ENCODE peak calls at places on chromosomes 7 and 10, in four cellular contexts. A is lung, E is epithelial cell of esophagus, K is astrocyte of the cerebellum. R is an unnamed sample.

GRCh38 chr10:69389827-69390490 is 26.8 kb downstream of the TACR2 start:
- DNase-seq in A (no peak), E (peak), K (no peak), R (no peak)

GRCh38 chr10:121324678-121325213 is 273.5 kb downstream of the FGFR2 start:
- DNase-seq in A (peak), E (peak), K (no peak), R (no peak)

GRCh38 chr10:102919992-102920736 is 2.1 kb downstream of the CNNM2 start:
- DNase-seq in A (no peak), E (no peak), K (no peak), R (no peak)

GRCh38 chr10:99661370-99661749 is 2.1 kb downstream of the ENTPD7 start:
- DNase-seq in A (no peak), E (peak), K (no peak), R (no peak)

GRCh38 chr7:36871863-36872262 is 147.6 kb upstream of the AOAH start:
- DNase-seq in A (no peak), E (peak), K (no peak), R (no peak)

GRCh38 chr10:132022241-132022640 is 40.5 kb upstream of the BNIP3 start:
- DNase-seq in A (no peak), E (no peak), K (no peak), R (no peak)

GRCh38 chr10:6097063-6097462 is 8.2 kb downstream of the RBM17 start:
- DNase-seq in A (no peak), E (no peak), K (no peak), R (no peak)

GRCh38 chr7:10076661-10077300 is 896.9 kb upstream of the PHF14 start:
- DNase-seq in A (no peak), E (no peak), K (no peak), R (no peak)

GRCh38 chr10:77190275-77190674 is 447.3 kb downstream of the KCNMA1 start:
- DNase-seq in A (no peak), E (no peak), K (no peak), R (no peak)

GRCh38 chr10:65470986-65471385 is 1454.8 kb upstream of the LRRTM3 start:
- DNase-seq in A (no peak), E (no peak), K (no peak), R (no peak)

GRCh38 chr10:124956764-124957163 is 14.8 kb downstream of the ZRANB1 start:
- DNase-seq in A (no peak), E (no peak), K (no peak), R (no peak)

GRCh38 chr7:12921751-12922345 is 234.4 kb downstream of the ARL4A start:
- DNase-seq in A (no peak), E (no peak), K (no peak), R (no peak)

GRCh38 chr10:57891201-57892006 is 376.3 kb downstream of the IPMK start:
- DNase-seq in A (no peak), E (no peak), K (no peak), R (no peak)

GRCh38 chr10:24722676-24723385 is 856 bp downstream of the ARHGAP21 start:
- DNase-seq in A (peak), E (peak), K (no peak), R (peak)

GRCh38 chr7:94395141-94396041 is 696 bp downstream of the COL1A2 start:
- DNase-seq in A (peak), E (peak), K (peak), R (peak)

GRCh38 chr7:34675749-34676374 is 17.8 kb downstream of the NPSR1 start:
- DNase-seq in A (no peak), E (peak), K (no peak), R (no peak)

GRCh38 chr7:99624487-99624886 is 7.7 kb downstream of the ZSCAN25 start:
- DNase-seq in A (no peak), E (no peak), K (no peak), R (no peak)

GRCh38 chr7:122544463-122544862 is 154.5 kb downstream of the RNF133 start:
- DNase-seq in A (no peak), E (no peak), K (no peak), R (peak)

GRCh38 chr10:84469470-84469869 is 141.1 kb downstream of the CCSER2 start:
- DNase-seq in A (no peak), E (no peak), K (no peak), R (no peak)

GRCh38 chr10:52424343-52424742 is 110.3 kb downstream of the DKK1 start:
- DNase-seq in A (no peak), E (no peak), K (no peak), R (no peak)

GRCh38 chr7:47739301-47739870 is 157.5 kb upstream of the TNS3 start:
- DNase-seq in A (no peak), E (no peak), K (no peak), R (no peak)

GRCh38 chr7:36430881-36431280 is 41.2 kb downstream of the ANLN start:
- DNase-seq in A (no peak), E (no peak), K (no peak), R (no peak)

GRCh38 chr7:100951172-100951571 is 1.8 kb downstream of the MUC3A start:
- DNase-seq in A (no peak), E (no peak), K (no peak), R (no peak)

GRCh38 chr10:83871486-83872081 is 267.7 kb upstream of the GHITM start:
- DNase-seq in A (peak), E (peak), K (peak), R (peak)

GRCh38 chr10:52357986-52358385 is 43.9 kb downstream of the DKK1 start:
- DNase-seq in A (no peak), E (no peak), K (no peak), R (no peak)

GRCh38 chr7:45180084-45180986 is 22.7 kb downstream of the RAMP3 start:
- DNase-seq in A (no peak), E (no peak), K (no peak), R (no peak)

GRCh38 chr10:52226448-52226847 is 87.6 kb upstream of the DKK1 start:
- DNase-seq in A (no peak), E (peak), K (peak), R (no peak)

GRCh38 chr7:43248961-43249807 is 136.7 kb downstream of the HECW1 start:
- DNase-seq in A (peak), E (peak), K (no peak), R (no peak)

GRCh38 chr10:15329437-15329836 is 41.7 kb downstream of the FAM171A1 start:
- DNase-seq in A (no peak), E (peak), K (no peak), R (no peak)

GRCh38 chr7:33336820-33337219 is 207.5 kb downstream of the BBS9 start:
- DNase-seq in A (no peak), E (no peak), K (no peak), R (no peak)

GRCh38 chr10:11687357-11687771 is 54.8 kb upstream of the ECHDC3 start:
- DNase-seq in A (no peak), E (peak), K (no peak), R (no peak)

GRCh38 chr10:82826132-82826531 is 951.1 kb downstream of the NRG3 start:
- DNase-seq in A (no peak), E (peak), K (peak), R (no peak)

GRCh38 chr7:114416089-114416990 is 1.7 kb downstream of the FOXP2 start:
- DNase-seq in A (no peak), E (peak), K (no peak), R (no peak)

GRCh38 chr7:114413741-114414140 is 874 bp upstream of the FOXP2 start:
- DNase-seq in A (no peak), E (peak), K (no peak), R (no peak)

GRCh38 chr7:114414151-114415053 is at the start of gene FOXP2:
- DNase-seq in A (no peak), E (peak), K (peak), R (peak)

GRCh38 chr7:114412548-114412947 is 2.1 kb upstream of the FOXP2 start:
- DNase-seq in A (no peak), E (no peak), K (no peak), R (no peak)

GRCh38 chr7:114415054-114415997 is 711 bp downstream of the FOXP2 start:
- DNase-seq in A (no peak), E (no peak), K (no peak), R (no peak)
- H3K4me3 ChIP-seq in A (no peak), E (peak), K (peak), R (peak)

GRCh38 chr7:137846588-137847417 is at the start of gene DGKI:
- DNase-seq in A (no peak), E (no peak), K (no peak), R (no peak)
- H3K4me3 ChIP-seq in A (peak), E (no peak), K (peak), R (peak)

GRCh38 chr7:25862993-25863726 is 288.8 kb upstream of the NFE2L3 start:
- DNase-seq in A (no peak), E (no peak), K (no peak), R (no peak)
- H3K4me3 ChIP-seq in A (no peak), E (no peak), K (no peak), R (no peak)

GRCh38 chr10:71658349-71658745 is 61.2 kb downstream of the C10orf105 start:
- DNase-seq in A (no peak), E (no peak), K (no peak), R (no peak)
- H3K4me3 ChIP-seq in A (no peak), E (no peak), K (no peak), R (no peak)

GRCh38 chr7:194257-194995 is 2.1 kb downstream of the FAM20C start:
- DNase-seq in A (no peak), E (peak), K (no peak), R (no peak)
- H3K4me3 ChIP-seq in A (peak), E (peak), K (peak), R (peak)

DNA sequence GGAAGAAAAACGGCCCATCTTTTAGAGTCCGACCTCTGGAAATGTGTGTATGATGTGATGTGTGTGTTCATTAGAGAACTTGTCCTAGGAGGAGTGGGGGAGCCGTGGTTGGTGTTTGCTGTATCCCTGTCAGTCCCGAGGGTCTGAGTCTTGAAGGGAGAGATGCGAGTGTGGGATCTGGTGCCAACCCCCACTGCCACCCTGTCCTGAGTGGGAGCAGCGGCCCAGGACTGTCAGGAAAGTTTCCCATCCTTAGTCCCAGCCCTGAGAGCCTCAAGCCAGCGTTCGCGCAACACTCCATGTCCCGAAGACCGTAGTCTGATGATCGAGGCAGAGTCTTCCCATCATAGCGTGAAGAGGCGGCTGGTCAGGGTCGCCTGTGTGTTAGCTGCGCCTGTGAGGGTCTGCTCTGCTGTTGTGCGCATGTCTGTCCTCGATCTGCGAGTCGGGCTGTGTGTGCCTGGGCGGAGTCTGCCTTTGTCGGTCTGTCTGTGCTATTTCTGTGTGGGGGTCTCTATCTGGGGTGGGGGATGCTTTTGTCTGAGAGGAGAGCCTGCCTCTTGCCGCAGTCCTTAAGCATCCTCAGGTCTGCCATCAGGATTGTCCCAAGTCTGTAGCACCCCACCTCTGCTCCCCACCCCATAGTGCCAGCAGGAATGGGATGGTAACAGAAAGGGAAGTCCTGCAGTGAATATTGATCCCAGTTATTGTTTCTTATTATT is 516 bp upstream of the CHAT start:
- DNase-seq in A (no peak), E (no peak), K (no peak), R (no peak)
- H3K4me3 ChIP-seq in A (no peak), E (no peak), K (no peak), R (no peak)

GRCh38 chr7:123583821-123584220 is 17.8 kb upstream of the ASB15 start:
- DNase-seq in A (no peak), E (no peak), K (no peak), R (no peak)

GRCh38 chr7:123588376-123588775 is 13.2 kb upstream of the ASB15 start:
- DNase-seq in A (no peak), E (no peak), K (no peak), R (no peak)
- H3K4me3 ChIP-seq in A (no peak), E (no peak), K (no peak), R (no peak)

GRCh38 chr7:28533731-28534531 is 121.6 kb downstream of the CREB5 start:
- DNase-seq in A (no peak), E (peak), K (peak), R (peak)

GRCh38 chr7:28529755-28530154 is 117.4 kb downstream of the CREB5 start:
- DNase-seq in A (no peak), E (no peak), K (no peak), R (no peak)

GRCh38 chr7:28528899-28529298 is 116.6 kb downstream of the CREB5 start:
- DNase-seq in A (no peak), E (no peak), K (no peak), R (no peak)

GRCh38 chr7:28533267-28533666 is 120.9 kb downstream of the CREB5 start:
- DNase-seq in A (no peak), E (no peak), K (no peak), R (no peak)

GRCh38 chr7:28530175-28531142 is 118.1 kb downstream of the CREB5 start:
- DNase-seq in A (no peak), E (no peak), K (peak), R (peak)
- H3K4me3 ChIP-seq in A (no peak), E (no peak), K (no peak), R (no peak)

GRCh38 chr7:71323726-71324125 is 191.8 kb downstream of the GALNT17 start:
- DNase-seq in A (no peak), E (no peak), K (no peak), R (no peak)

GRCh38 chr7:71322201-71322600 is 190.3 kb downstream of the GALNT17 start:
- DNase-seq in A (no peak), E (no peak), K (no peak), R (no peak)

GRCh38 chr7:71326596-71326995 is 194.7 kb downstream of the GALNT17 start:
- DNase-seq in A (no peak), E (no peak), K (no peak), R (no peak)

GRCh38 chr7:71325151-71325550 is 193.2 kb downstream of the GALNT17 start:
- DNase-seq in A (no peak), E (no peak), K (no peak), R (no peak)

GRCh38 chr7:71320916-71321315 is 189.0 kb downstream of the GALNT17 start:
- DNase-seq in A (no peak), E (no peak), K (no peak), R (no peak)
- H3K4me3 ChIP-seq in A (no peak), E (no peak), K (no peak), R (no peak)

R was measured in tibial nerve.